ENCODE peak calls at places on chromosomes 16 and 17, in nine cellular contexts. One of them, this sample, is unnamed.

GRCh38 chr17:28745052-28745776 is 1.4 kb downstream of the TRAF4 start:
- DNase-seq in ovary: peak
- DNase-seq in astrocyte of the spinal cord: peak
- DNase-seq in A549: no peak
- DNase-seq in mesendoderm: peak
- DNase-seq in AG10803: peak
- DNase-seq in cardiac muscle cell: peak
- DNase-seq in HL-60: no peak
- DNase-seq in mesenchymal stem cell: peak
- DNase-seq in this sample: peak

GRCh38 chr17:79192503-79193500 is 118.2 kb downstream of the ENGASE start:
- DNase-seq in mesenchymal stem cell: peak
- DNase-seq in HL-60: no peak
- DNase-seq in AG10803: peak
- DNase-seq in mesendoderm: peak
- DNase-seq in ovary: no peak
- DNase-seq in astrocyte of the spinal cord: peak
- DNase-seq in A549: peak
- DNase-seq in cardiac muscle cell: peak
- DNase-seq in this sample: no peak

GRCh38 chr17:22310717-22311686 is 618.7 kb downstream of the KCNJ18 start:
- DNase-seq in astrocyte of the spinal cord: no peak
- DNase-seq in mesendoderm: peak
- DNase-seq in AG10803: no peak
- DNase-seq in mesenchymal stem cell: no peak
- DNase-seq in HL-60: no peak
- DNase-seq in A549: peak
- DNase-seq in ovary: no peak
- DNase-seq in cardiac muscle cell: no peak
- DNase-seq in this sample: no peak

GRCh38 chr17:3827124-3827773 is 18.8 kb downstream of the NCBP3 start:
- DNase-seq in astrocyte of the spinal cord: peak
- DNase-seq in mesendoderm: peak
- DNase-seq in A549: peak
- DNase-seq in HL-60: no peak
- DNase-seq in mesenchymal stem cell: peak
- DNase-seq in AG10803: peak
- DNase-seq in cardiac muscle cell: peak
- DNase-seq in ovary: peak
- DNase-seq in this sample: peak

GRCh38 chr16:23564964-23565363 is 7.4 kb downstream of the UBFD1 start:
- DNase-seq in astrocyte of the spinal cord: no peak
- DNase-seq in mesenchymal stem cell: no peak
- DNase-seq in cardiac muscle cell: no peak
- DNase-seq in A549: no peak
- DNase-seq in ovary: no peak
- DNase-seq in HL-60: no peak
- DNase-seq in AG10803: no peak
- DNase-seq in mesendoderm: no peak
- DNase-seq in this sample: no peak

GRCh38 chr17:75839942-75840778 is 4.0 kb downstream of the UNC13D start:
- DNase-seq in astrocyte of the spinal cord: no peak
- DNase-seq in AG10803: no peak
- DNase-seq in mesenchymal stem cell: no peak
- DNase-seq in A549: no peak
- DNase-seq in ovary: no peak
- DNase-seq in cardiac muscle cell: no peak
- DNase-seq in HL-60: no peak
- DNase-seq in mesendoderm: no peak
- DNase-seq in this sample: no peak

GRCh38 chr17:42720996-42721583 is 23.8 kb downstream of the EZH1 start:
- DNase-seq in AG10803: peak
- DNase-seq in mesendoderm: peak
- DNase-seq in cardiac muscle cell: peak
- DNase-seq in A549: peak
- DNase-seq in astrocyte of the spinal cord: peak
- DNase-seq in HL-60: peak
- DNase-seq in mesenchymal stem cell: peak
- DNase-seq in ovary: no peak
- DNase-seq in this sample: peak

GRCh38 chr17:40004712-40005111 is 10.5 kb upstream of the CSF3 start:
- DNase-seq in ovary: no peak
- DNase-seq in cardiac muscle cell: no peak
- DNase-seq in mesenchymal stem cell: no peak
- DNase-seq in HL-60: no peak
- DNase-seq in mesendoderm: no peak
- DNase-seq in AG10803: no peak
- DNase-seq in astrocyte of the spinal cord: no peak
- DNase-seq in A549: no peak
- DNase-seq in this sample: no peak

GRCh38 chr16:11099672-11100195 is 155.4 kb downstream of the CLEC16A start:
- DNase-seq in AG10803: no peak
- DNase-seq in HL-60: no peak
- DNase-seq in mesendoderm: no peak
- DNase-seq in cardiac muscle cell: no peak
- DNase-seq in mesenchymal stem cell: no peak
- DNase-seq in A549: no peak
- DNase-seq in astrocyte of the spinal cord: no peak
- DNase-seq in ovary: no peak
- DNase-seq in this sample: no peak

GRCh38 chr17:50834126-50834785 is 1.1 kb upstream of the WFIKKN2 start:
- DNase-seq in astrocyte of the spinal cord: no peak
- DNase-seq in mesendoderm: no peak
- DNase-seq in ovary: no peak
- DNase-seq in AG10803: no peak
- DNase-seq in cardiac muscle cell: no peak
- DNase-seq in A549: no peak
- DNase-seq in HL-60: no peak
- DNase-seq in mesenchymal stem cell: no peak
- DNase-seq in this sample: no peak

DNA sequence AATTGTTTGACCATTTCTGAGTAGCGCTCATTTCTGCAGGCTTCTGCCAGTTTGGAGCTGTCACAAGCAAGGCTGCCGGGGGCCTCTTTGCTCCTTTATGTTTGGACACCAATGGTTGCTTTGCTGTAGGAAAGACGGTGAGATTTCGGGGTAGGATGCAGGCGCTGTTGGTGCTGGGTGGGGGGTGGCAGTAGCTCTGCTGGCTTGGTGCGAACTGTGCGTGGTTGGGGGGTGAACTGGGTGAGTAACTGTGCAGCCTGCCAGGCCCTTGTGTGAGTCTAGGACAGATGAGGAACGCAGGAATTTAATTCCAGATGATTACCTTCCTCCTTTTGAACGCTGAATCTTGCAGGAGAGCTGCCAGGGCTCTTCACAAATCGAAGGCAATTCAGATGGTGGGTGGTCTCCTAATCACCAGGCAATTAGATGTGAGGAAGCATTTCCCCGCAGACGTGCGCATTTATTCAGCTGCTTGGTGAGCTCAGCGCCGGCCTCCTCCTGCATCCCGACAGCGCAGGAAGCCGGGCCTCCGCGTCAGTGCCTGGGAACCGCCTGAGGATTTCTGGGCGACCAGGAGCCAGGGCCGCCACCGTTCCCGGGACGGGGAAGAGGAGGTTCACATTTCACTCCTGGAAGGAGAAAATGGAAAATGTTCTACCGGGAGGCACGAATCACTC is 154.4 kb downstream of the FOXL1 start:
- DNase-seq in astrocyte of the spinal cord: peak
- DNase-seq in mesendoderm: peak
- DNase-seq in mesenchymal stem cell: peak
- DNase-seq in cardiac muscle cell: peak
- DNase-seq in A549: no peak
- DNase-seq in HL-60: no peak
- DNase-seq in ovary: no peak
- DNase-seq in AG10803: peak
- DNase-seq in this sample: no peak
- H3K4me3 ChIP-seq in astrocyte of the spinal cord: no peak
- H3K4me3 ChIP-seq in mesendoderm: no peak
- H3K4me3 ChIP-seq in mesenchymal stem cell: peak
- H3K4me3 ChIP-seq in cardiac muscle cell: no peak
- H3K4me3 ChIP-seq in A549: no peak
- H3K4me3 ChIP-seq in HL-60: no peak
- H3K4me3 ChIP-seq in ovary: no peak
- H3K4me3 ChIP-seq in AG10803: no peak
- H3K4me3 ChIP-seq in this sample: no peak

DNA sequence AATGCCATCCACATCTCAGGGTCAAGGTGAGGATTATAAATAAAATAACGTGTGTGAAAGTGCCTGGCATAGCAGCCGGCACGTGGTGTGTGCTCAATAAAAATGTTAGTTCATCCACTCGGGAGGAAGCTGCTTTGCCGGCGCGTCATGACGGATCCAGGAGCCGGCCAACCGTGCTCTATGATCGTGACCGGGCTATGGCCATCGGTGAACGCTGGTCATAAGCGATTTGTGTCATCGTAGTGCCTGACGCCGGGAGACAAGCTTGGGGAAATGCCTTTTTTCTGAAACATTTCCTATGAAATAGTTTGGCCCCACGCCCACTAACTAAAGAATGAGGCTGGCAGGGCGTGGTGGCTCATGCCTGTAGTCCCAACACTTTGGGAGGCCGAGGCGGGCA is 74.0 kb downstream of the CMC2 start:
- DNase-seq in ovary: peak
- DNase-seq in AG10803: peak
- DNase-seq in astrocyte of the spinal cord: peak
- DNase-seq in mesenchymal stem cell: peak
- DNase-seq in A549: no peak
- DNase-seq in cardiac muscle cell: peak
- DNase-seq in mesendoderm: no peak
- DNase-seq in HL-60: no peak
- DNase-seq in this sample: peak
- H3K4me3 ChIP-seq in ovary: peak
- H3K4me3 ChIP-seq in AG10803: peak
- H3K4me3 ChIP-seq in astrocyte of the spinal cord: peak
- H3K4me3 ChIP-seq in mesenchymal stem cell: peak
- H3K4me3 ChIP-seq in A549: peak
- H3K4me3 ChIP-seq in cardiac muscle cell: peak
- H3K4me3 ChIP-seq in mesendoderm: no peak
- H3K4me3 ChIP-seq in HL-60: no peak
- H3K4me3 ChIP-seq in this sample: peak

DNA sequence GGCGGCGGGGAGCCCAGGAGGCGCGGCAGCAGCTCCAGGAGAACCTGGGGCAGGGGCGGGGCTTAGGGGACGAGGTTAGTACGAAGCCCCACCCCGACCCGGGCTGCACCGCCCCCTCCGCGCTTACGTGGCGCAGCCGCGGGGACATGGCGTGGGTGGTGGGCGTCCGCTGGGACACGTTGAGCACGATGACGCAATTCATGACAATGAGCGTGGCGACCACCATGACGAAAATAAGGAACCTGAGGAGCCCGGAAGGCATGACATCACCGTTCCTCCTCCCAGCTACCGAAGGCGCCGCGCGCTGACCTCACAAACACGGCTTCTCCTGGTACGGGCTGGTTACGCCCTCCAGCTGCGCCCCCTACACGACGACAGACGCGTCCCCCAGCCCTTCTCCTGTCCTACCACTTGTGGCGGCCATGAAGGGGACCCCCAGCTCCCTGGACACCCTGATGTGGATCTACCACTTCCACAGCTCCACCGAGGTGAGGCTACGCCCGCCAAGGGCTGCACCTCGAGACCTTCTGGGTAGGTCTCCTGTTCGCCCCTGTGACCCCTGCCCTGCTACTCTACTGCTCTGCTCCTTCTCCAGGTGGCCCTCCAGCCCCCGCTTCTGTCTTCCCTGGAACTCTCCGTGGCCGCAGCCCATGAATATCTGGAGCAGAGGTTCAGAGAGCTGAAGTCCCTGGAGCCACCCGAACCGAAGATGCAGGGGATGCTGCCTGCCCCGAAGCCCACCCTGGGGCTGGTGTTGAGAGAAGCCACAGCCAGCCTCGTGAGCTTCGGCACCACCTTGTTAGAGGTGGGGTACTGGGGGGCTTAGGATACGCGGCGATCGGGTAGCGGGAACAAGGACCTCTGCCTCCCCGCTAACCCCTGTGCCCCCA is at the start of gene C17orf107:
- DNase-seq in mesendoderm: peak
- DNase-seq in AG10803: peak
- DNase-seq in astrocyte of the spinal cord: peak
- DNase-seq in cardiac muscle cell: peak
- DNase-seq in ovary: peak
- DNase-seq in mesenchymal stem cell: no peak
- DNase-seq in HL-60: peak
- DNase-seq in A549: no peak
- DNase-seq in this sample: peak
- H3K4me3 ChIP-seq in mesendoderm: no peak
- H3K4me3 ChIP-seq in AG10803: peak
- H3K4me3 ChIP-seq in astrocyte of the spinal cord: peak
- H3K4me3 ChIP-seq in cardiac muscle cell: peak
- H3K4me3 ChIP-seq in ovary: peak
- H3K4me3 ChIP-seq in mesenchymal stem cell: peak
- H3K4me3 ChIP-seq in HL-60: peak
- H3K4me3 ChIP-seq in A549: no peak
- H3K4me3 ChIP-seq in this sample: peak

GRCh38 chr16:577796-578195 is 8.0 kb downstream of the PIGQ start:
- DNase-seq in mesendoderm: no peak
- DNase-seq in HL-60: no peak
- DNase-seq in mesenchymal stem cell: no peak
- DNase-seq in astrocyte of the spinal cord: no peak
- DNase-seq in AG10803: no peak
- DNase-seq in A549: no peak
- DNase-seq in ovary: no peak
- DNase-seq in cardiac muscle cell: no peak
- DNase-seq in this sample: no peak

GRCh38 chr16:576197-576822 is 6.5 kb downstream of the PIGQ start:
- DNase-seq in A549: no peak
- DNase-seq in ovary: no peak
- DNase-seq in astrocyte of the spinal cord: no peak
- DNase-seq in mesenchymal stem cell: no peak
- DNase-seq in mesendoderm: no peak
- DNase-seq in cardiac muscle cell: no peak
- DNase-seq in HL-60: no peak
- DNase-seq in AG10803: no peak
- DNase-seq in this sample: no peak

GRCh38 chr16:575354-576196 is 5.8 kb downstream of the PIGQ start:
- DNase-seq in AG10803: no peak
- DNase-seq in astrocyte of the spinal cord: no peak
- DNase-seq in mesenchymal stem cell: no peak
- DNase-seq in ovary: no peak
- DNase-seq in HL-60: no peak
- DNase-seq in A549: no peak
- DNase-seq in cardiac muscle cell: no peak
- DNase-seq in mesendoderm: no peak
- DNase-seq in this sample: no peak

GRCh38 chr16:578232-578869 is 8.6 kb downstream of the PIGQ start:
- DNase-seq in cardiac muscle cell: no peak
- DNase-seq in astrocyte of the spinal cord: no peak
- DNase-seq in mesenchymal stem cell: no peak
- DNase-seq in HL-60: no peak
- DNase-seq in ovary: no peak
- DNase-seq in AG10803: no peak
- DNase-seq in mesendoderm: no peak
- DNase-seq in A549: no peak
- DNase-seq in this sample: no peak

DNA sequence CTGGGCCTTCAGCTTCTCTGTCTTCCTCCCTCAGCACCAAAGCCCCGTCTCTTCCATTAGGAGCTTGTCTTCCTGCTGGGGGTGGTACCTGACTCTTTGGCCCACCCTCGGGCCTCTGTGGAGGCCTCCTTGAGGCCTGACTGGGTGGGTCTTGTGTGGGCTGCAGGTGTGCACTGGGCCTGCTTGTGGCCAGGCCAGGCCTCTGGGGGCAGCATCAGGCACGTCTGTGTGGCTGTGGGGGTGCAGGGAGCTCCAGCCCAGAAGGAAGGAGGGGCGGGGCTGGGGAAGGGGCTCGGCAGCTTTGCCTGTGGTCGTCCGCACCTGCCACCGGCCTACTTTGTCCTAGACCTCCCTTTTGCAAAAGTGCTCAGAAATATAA is 7.0 kb downstream of the PIGQ start:
- DNase-seq in ovary: no peak
- DNase-seq in HL-60: no peak
- DNase-seq in AG10803: no peak
- DNase-seq in mesendoderm: peak
- DNase-seq in A549: no peak
- DNase-seq in mesenchymal stem cell: no peak
- DNase-seq in cardiac muscle cell: no peak
- DNase-seq in astrocyte of the spinal cord: no peak
- DNase-seq in this sample: no peak
- H3K4me3 ChIP-seq in ovary: no peak
- H3K4me3 ChIP-seq in HL-60: no peak
- H3K4me3 ChIP-seq in AG10803: no peak
- H3K4me3 ChIP-seq in mesendoderm: no peak
- H3K4me3 ChIP-seq in A549: no peak
- H3K4me3 ChIP-seq in mesenchymal stem cell: no peak
- H3K4me3 ChIP-seq in cardiac muscle cell: no peak
- H3K4me3 ChIP-seq in astrocyte of the spinal cord: no peak
- H3K4me3 ChIP-seq in this sample: no peak

This sample was measured in skeletal muscle cell.